ENCODE peak calls at places on chromosomes 7 and 10, in ten cellular contexts. U is fibroblast of lung, F is mammary epithelial cell, K is colonic mucosa, G is NT2/D1, C is MM.1S, Q is GM23248, T is neuronal stem cell, I is HCT116, R is PC-3. W is an unnamed sample.

GRCh38 chr10:133006806-133007205 is 64.4 kb upstream of the CFAP46 start:
- DNase-seq in T (no peak), I (no peak), U (no peak), G (no peak), Q (no peak), F (no peak), C (no peak), R (no peak), K (no peak), W (no peak)

GRCh38 chr7:114073711-114074110 is 154.9 kb upstream of the PPP1R3A start:
- DNase-seq in I (no peak), Q (no peak), U (no peak), F (no peak), C (no peak), K (no peak), G (no peak), R (no peak), T (no peak), W (no peak)

GRCh38 chr7:18803880-18804279 is 308.3 kb downstream of the HDAC9 start:
- DNase-seq in G (no peak), F (no peak), Q (no peak), T (no peak), C (no peak), U (no peak), I (no peak), K (no peak), R (no peak), W (no peak)

GRCh38 chr7:134442441-134443220 is 16.3 kb downstream of the AKR1B1 start:
- DNase-seq in K (no peak), I (no peak), G (no peak), T (no peak), U (no peak), C (no peak), R (no peak), F (no peak), Q (no peak), W (no peak)

GRCh38 chr10:87531908-87532622 is 27.4 kb downstream of the MINPP1 start:
- DNase-seq in C (peak), I (no peak), T (no peak), R (no peak), G (no peak), K (no peak), U (peak), F (no peak), Q (no peak), W (no peak)

GRCh38 chr7:108911016-108911415 is 341.3 kb downstream of the DNAJB9 start:
- DNase-seq in F (no peak), Q (no peak), I (no peak), T (no peak), K (no peak), G (no peak), R (no peak), C (no peak), U (no peak), W (no peak)

GRCh38 chr10:103660364-103661197 is 167.1 kb downstream of the NEURL1 start:
- DNase-seq in C (no peak), R (no peak), U (peak), F (peak), G (no peak), Q (peak), K (no peak), T (no peak), I (no peak), W (no peak)

GRCh38 chr10:36538945-36539586 is 586.3 kb upstream of the ANKRD30A start:
- DNase-seq in C (no peak), Q (peak), U (peak), K (no peak), G (no peak), T (no peak), R (peak), I (no peak), F (peak), W (no peak)

GRCh38 chr10:65033957-65034356 is 1512.8 kb downstream of the REEP3 start:
- DNase-seq in F (no peak), Q (no peak), C (no peak), K (no peak), R (no peak), I (no peak), U (no peak), T (no peak), G (no peak), W (no peak)

GRCh38 chr7:55794527-55794926 is 68.0 kb downstream of the SEPTIN14 start:
- DNase-seq in C (no peak), K (no peak), I (peak), T (no peak), U (no peak), R (peak), Q (peak), G (no peak), F (peak), W (no peak)

GRCh38 chr7:157986051-157986450 is 601.6 kb downstream of the PTPRN2 start:
- DNase-seq in K (no peak), I (no peak), F (no peak), G (no peak), Q (no peak), T (no peak), R (no peak), U (no peak), C (no peak), W (no peak)

GRCh38 chr7:97770845-97771244 is 39.0 kb downstream of the TAC1 start:
- DNase-seq in Q (peak), G (no peak), C (no peak), F (peak), K (peak), R (peak), T (no peak), I (no peak), U (no peak), W (no peak)

GRCh38 chr10:128062837-128063563 is 63.2 kb downstream of the MKI67 start:
- DNase-seq in F (no peak), I (no peak), Q (no peak), C (peak), R (no peak), K (no peak), T (no peak), U (no peak), G (no peak), W (no peak)

GRCh38 chr7:157080111-157080730 is 58.5 kb upstream of the UBE3C start:
- DNase-seq in U (no peak), C (no peak), R (peak), T (no peak), Q (peak), I (peak), F (peak), K (no peak), G (no peak), W (no peak)

GRCh38 chr7:157553256-157553655 is 216.5 kb downstream of the DNAJB6 start:
- DNase-seq in U (no peak), Q (no peak), I (no peak), C (no peak), K (no peak), T (no peak), G (no peak), R (no peak), F (no peak), W (peak)

GRCh38 chr7:151829707-151830106 is 47.2 kb downstream of the PRKAG2 start:
- DNase-seq in C (no peak), U (no peak), G (no peak), T (no peak), R (no peak), K (no peak), I (no peak), Q (no peak), F (no peak), W (no peak)

GRCh38 chr7:3067193-3067592 is 23.5 kb upstream of the CARD11 start:
- DNase-seq in R (no peak), F (no peak), G (no peak), K (no peak), Q (no peak), C (no peak), T (no peak), I (no peak), U (no peak), W (no peak)

GRCh38 chr10:119859422-119860258 is 13.0 kb downstream of the MCMBP start:
- DNase-seq in C (peak), F (peak), I (peak), Q (peak), R (peak), K (no peak), G (no peak), T (peak), U (peak), W (no peak)

GRCh38 chr10:94150541-94151184 is 156.9 kb downstream of the PLCE1 start:
- DNase-seq in Q (no peak), T (no peak), U (no peak), K (no peak), F (no peak), R (no peak), I (no peak), C (no peak), G (no peak), W (no peak)

GRCh38 chr7:141945356-141945755 is 1.4 kb downstream of the CLEC5A start:
- DNase-seq in I (no peak), G (no peak), R (peak), U (no peak), K (no peak), F (peak), Q (peak), C (no peak), T (no peak), W (no peak)

GRCh38 chr10:71084061-71084817 is 128.1 kb upstream of the UNC5B start:
- DNase-seq in R (no peak), F (no peak), K (peak), G (no peak), Q (no peak), T (no peak), C (no peak), I (no peak), U (no peak), W (peak)

GRCh38 chr10:101305241-101306230 is 48.4 kb upstream of the BTRC start:
- DNase-seq in R (no peak), I (no peak), Q (no peak), G (no peak), T (no peak), K (no peak), F (no peak), U (no peak), C (no peak), W (no peak)

GRCh38 chr7:82715344-82715743 is 271.8 kb upstream of the CACNA2D1 start:
- DNase-seq in R (no peak), K (no peak), G (no peak), C (no peak), Q (no peak), I (no peak), T (no peak), U (no peak), F (no peak), W (no peak)

GRCh38 chr10:3886191-3886590 is 101.2 kb upstream of the KLF6 start:
- DNase-seq in F (no peak), R (no peak), T (no peak), Q (peak), K (no peak), G (no peak), C (no peak), U (peak), I (no peak), W (peak)

GRCh38 chr10:97215619-97216018 is 29.9 kb upstream of the SLIT1 start:
- DNase-seq in U (no peak), R (no peak), K (no peak), G (no peak), Q (no peak), F (no peak), T (no peak), I (no peak), C (no peak), W (no peak)

GRCh38 chr7:94054130-94054529 is 50.0 kb upstream of the BET1 start:
- DNase-seq in Q (no peak), T (no peak), U (no peak), I (no peak), F (no peak), R (no peak), K (no peak), C (no peak), G (no peak), W (no peak)

GRCh38 chr10:440127-440526 is 249.3 kb downstream of the DIP2C start:
- DNase-seq in U (no peak), R (no peak), C (no peak), I (no peak), T (no peak), G (no peak), Q (no peak), F (no peak), K (no peak), W (no peak)

GRCh38 chr7:104206841-104207240 is 972 bp downstream of the ORC5 start:
- DNase-seq in Q (peak), K (no peak), F (no peak), T (no peak), I (no peak), G (no peak), U (no peak), C (no peak), R (no peak), W (no peak)

DNA sequence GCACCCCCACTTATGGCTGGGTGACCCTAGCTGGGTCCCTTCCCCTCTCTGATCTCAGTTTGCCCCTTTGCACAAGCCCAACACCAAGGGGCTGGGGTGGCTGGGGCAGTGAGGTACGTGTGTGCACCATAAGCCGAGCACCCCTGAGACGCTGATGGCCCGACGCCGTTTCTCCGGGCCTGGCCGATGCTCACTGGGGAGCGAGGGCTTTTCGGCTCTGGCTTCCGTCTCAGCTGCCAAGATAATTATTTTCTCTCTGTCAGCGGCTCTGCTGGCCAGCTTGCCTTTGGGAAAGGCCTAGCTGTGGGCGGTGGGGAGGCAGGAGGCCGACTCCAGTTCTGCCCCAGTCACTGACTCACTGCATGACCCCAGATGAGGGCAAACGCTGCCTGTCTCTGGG is 91.0 kb downstream of the ZMIZ1 start:
- DNase-seq in K (no peak), R (no peak), Q (peak), G (no peak), F (no peak), U (peak), I (no peak), T (no peak), C (no peak), W (no peak)
- H3K9ac ChIP-seq in K (no peak), R (no peak), Q (peak), G (peak), F (no peak), U (peak), I (no peak), T (no peak), C (no peak), W (no peak)

DNA sequence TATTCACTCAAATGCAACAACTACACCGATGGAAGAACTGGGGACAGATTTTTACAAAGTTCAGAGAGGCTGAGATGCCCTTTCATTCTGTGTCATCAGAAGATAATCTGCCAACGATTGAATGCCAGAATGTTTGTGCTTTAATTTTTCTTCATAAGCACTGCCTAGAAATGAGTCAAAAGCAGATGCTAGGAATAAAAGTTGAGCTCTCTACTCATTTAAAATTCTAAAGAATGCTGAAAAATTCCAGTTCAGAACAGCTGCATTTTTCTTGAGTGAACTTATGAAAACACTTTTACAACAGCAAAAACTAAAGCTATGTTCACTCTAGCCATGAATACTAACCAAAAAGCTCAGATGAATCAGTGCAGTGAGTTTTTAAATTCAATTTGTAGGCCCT is 22.3 kb upstream of the FAM133B start:
- DNase-seq in R (no peak), I (no peak), K (no peak), U (peak), G (no peak), T (no peak), F (no peak), Q (peak), C (no peak), W (no peak)
- H3K9ac ChIP-seq in R (no peak), I (no peak), K (no peak), U (no peak), G (no peak), T (no peak), F (no peak), Q (peak), C (peak), W (no peak)

DNA sequence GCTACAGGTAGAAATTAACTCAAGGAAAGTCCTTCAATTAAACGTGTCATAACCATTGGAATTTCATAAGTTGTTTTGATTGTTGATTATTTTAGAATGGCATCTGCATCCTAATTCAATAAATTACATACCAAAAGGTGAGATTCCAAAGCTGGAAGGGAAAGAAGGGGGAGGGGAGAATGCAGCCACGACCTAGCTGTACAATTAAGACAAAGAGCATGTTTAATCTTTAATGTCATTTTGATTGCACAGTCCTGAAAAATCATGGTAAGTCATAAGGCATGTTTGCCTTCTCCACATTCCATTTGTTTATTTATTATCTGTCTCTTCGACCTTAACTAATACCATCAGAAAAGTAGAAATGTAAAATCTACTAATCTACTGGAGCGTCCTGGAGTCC is 358.1 kb downstream of the FRMD4A start:
- DNase-seq in T (no peak), Q (no peak), R (no peak), U (no peak), K (no peak), G (no peak), F (no peak), C (no peak), I (no peak), W (no peak)
- H3K9ac ChIP-seq in T (no peak), Q (no peak), R (no peak), U (no peak), K (no peak), G (no peak), F (no peak), C (no peak), I (no peak), W (no peak)

GRCh38 chr10:91875156-91875555 is 34.1 kb downstream of the FGFBP3 start:
- DNase-seq in R (no peak), C (no peak), T (no peak), I (no peak), Q (no peak), G (no peak), K (no peak), U (no peak), F (no peak), W (no peak)

GRCh38 chr10:91883549-91884542 is 25.4 kb downstream of the FGFBP3 start:
- DNase-seq in R (no peak), K (no peak), F (no peak), U (peak), T (peak), C (no peak), I (no peak), Q (peak), G (no peak), W (peak)

GRCh38 chr10:91875779-91876178 is 33.5 kb downstream of the FGFBP3 start:
- DNase-seq in T (no peak), C (no peak), G (no peak), K (no peak), Q (no peak), I (no peak), U (no peak), R (no peak), F (no peak), W (no peak)

GRCh38 chr10:91879514-91880170 is 29.6 kb downstream of the FGFBP3 start:
- DNase-seq in I (no peak), Q (no peak), R (no peak), C (no peak), F (no peak), U (no peak), K (no peak), T (peak), G (no peak), W (peak)

DNA sequence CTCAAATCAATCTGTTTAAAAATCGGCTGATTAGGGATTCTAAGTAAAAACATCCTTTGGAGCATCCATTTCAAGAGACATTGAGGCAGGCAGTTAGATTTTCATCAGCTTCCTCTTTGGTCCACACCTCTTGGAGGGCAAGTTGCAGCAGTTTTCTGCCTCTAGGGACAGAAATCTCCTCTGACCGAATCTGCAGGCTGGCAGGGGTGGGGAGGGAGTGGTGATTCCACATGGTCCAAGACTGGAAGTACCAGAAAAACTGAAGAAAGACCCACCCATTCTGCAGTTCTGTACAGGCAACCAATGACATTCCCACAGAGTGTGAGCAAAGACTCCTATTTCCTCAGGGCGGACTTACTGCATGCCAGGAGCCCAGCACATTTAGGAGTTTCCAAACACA is 29.0 kb downstream of the FGFBP3 start:
- DNase-seq in Q (peak), I (no peak), K (peak), C (no peak), G (no peak), U (no peak), R (peak), F (peak), T (peak), W (peak)
- H3K9ac ChIP-seq in Q (no peak), I (no peak), K (no peak), C (no peak), G (no peak), U (no peak), R (no peak), F (no peak), T (no peak), W (no peak)

W was measured in endodermal cell.